ENCODE peak calls at places on chromosomes 2 and 18, in five cellular contexts. J is stimulated activated CD4-positive, alpha-beta T cell treated with anti-CD3 and anti-CD28 coated beads, Interleukin-4, amount 100 ng/mL, for 4 hours; L is non-pigmented ciliary epithelial cell; U is caudate nucleus; C is ovary. B is an unnamed sample.

GRCh38 chr2:141496805-141497204 is 634.0 kb downstream of the LRP1B start:
- DNase-seq in J (no peak), L (no peak), U (no peak), C (no peak), B (peak; percentile 25)

GRCh38 chr2:25699206-25699605 is 25.8 kb upstream of the DTNB start:
- DNase-seq in J (no peak), L (no peak), U (no peak), C (no peak), B (no peak)

GRCh38 chr2:36456227-36456788 is 100.7 kb downstream of the CRIM1 start:
- DNase-seq in J (no peak), L (no peak), U (no peak), C (peak; percentile 79), B (peak; percentile 94)

GRCh38 chr18:7844418-7844817 is 277.3 kb downstream of the PTPRM start:
- DNase-seq in J (no peak), L (no peak), U (no peak), C (no peak), B (no peak)

GRCh38 chr18:35038881-35039491 is 2.2 kb upstream of the MAPRE2 start:
- DNase-seq in J (no peak), L (no peak), U (no peak), C (no peak), B (no peak)

GRCh38 chr2:148218326-148219075 is 197.6 kb downstream of the MBD5 start:
- DNase-seq in J (no peak), L (no peak), U (no peak), C (no peak), B (no peak)

GRCh38 chr2:96531366-96531765 is 5.2 kb upstream of the ARID5A start:
- DNase-seq in J (no peak), L (no peak), U (no peak), C (peak; percentile 50), B (no peak)

GRCh38 chr2:64913357-64913869 is 75.8 kb upstream of the SLC1A4 start:
- DNase-seq in J (no peak), L (no peak), U (no peak), C (no peak), B (no peak)

GRCh38 chr2:218959141-218959731 is at the start of gene CDK5R2:
- DNase-seq in J (peak; percentile 51), L (no peak), U (no peak), C (no peak), B (peak; percentile 86)

GRCh38 chr18:40048886-40049650 is 1906.0 kb upstream of the PIK3C3 start:
- DNase-seq in J (no peak), L (no peak), U (no peak), C (no peak), B (no peak)

GRCh38 chr2:65072181-65072970 is 16.2 kb downstream of the CEP68 start:
- DNase-seq in J (no peak), L (no peak), U (no peak), C (no peak), B (no peak)

GRCh38 chr2:149087751-149088150 is 49.3 kb downstream of the LYPD6B start:
- DNase-seq in J (no peak), L (no peak), U (no peak), C (no peak), B (no peak)

GRCh38 chr2:5473596-5473995 is 218.6 kb upstream of the SOX11 start:
- DNase-seq in J (no peak), L (no peak), U (no peak), C (no peak), B (no peak)

GRCh38 chr2:239832995-239833727 is 192.0 kb downstream of the NDUFA10 start:
- DNase-seq in J (no peak), L (no peak), U (no peak), C (no peak), B (no peak)

GRCh38 chr18:37403788-37404187 is 161.8 kb downstream of the CELF4 start:
- DNase-seq in J (no peak), L (no peak), U (no peak), C (no peak), B (no peak)

GRCh38 chr2:233754872-233755611 is 5.0 kb upstream of the UGT1A1 start:
- DNase-seq in J (no peak), L (no peak), U (no peak), C (no peak), B (no peak)

GRCh38 chr2:239502430-239503221 is 101.8 kb upstream of the HDAC4 start:
- DNase-seq in J (no peak), L (no peak), U (no peak), C (no peak), B (no peak)

B was measured in fibroblast of pulmonary artery.